ENCODE peak calls at places on chromosomes 3 and 15, in nine cellular contexts. X, P, N, E, W, D, J, O and B are unnamed samples. For H3K27me3, the result is how much of the 10 kb centered on the place peaks cover.

GRCh38 chr3:78907367-78907766 is 860.4 kb downstream of the ROBO1 start:
- DNase-seq in P (no peak), X (no peak), N (no peak), O (no peak), W (peak), E (peak), J (no peak), D (no peak), B (no peak)

GRCh38 chr15:74870496-74871213 is 2.5 kb downstream of the SCAMP2 start:
- DNase-seq in D (no peak), N (no peak), W (no peak), J (no peak), P (no peak), E (no peak), X (no peak), O (no peak), B (no peak)

GRCh38 chr3:129112308-129113052 is 9.1 kb downstream of the RAB43 start:
- DNase-seq in N (no peak), D (no peak), X (no peak), J (no peak), W (peak), P (no peak), O (no peak), E (peak), B (no peak)

GRCh38 chr15:58701376-58701775 is 48.1 kb downstream of the ADAM10 start:
- DNase-seq in D (no peak), J (no peak), X (no peak), O (no peak), E (no peak), N (no peak), P (no peak), W (no peak), B (no peak)

GRCh38 chr3:195183071-195183776 is 87.7 kb downstream of the XXYLT1 start:
- DNase-seq in P (peak), O (no peak), J (no peak), D (peak), E (no peak), X (no peak), W (no peak), N (no peak), B (no peak)

GRCh38 chr15:62067448-62068044 is 769 bp downstream of the C2CD4A start:
- DNase-seq in D (peak), E (no peak), J (peak), W (no peak), P (peak), O (peak), N (no peak), X (peak), B (no peak)

GRCh38 chr15:63708141-63708772 is 111.1 kb downstream of the FBXL22 start:
- DNase-seq in D (no peak), W (no peak), N (no peak), J (no peak), X (no peak), O (no peak), E (no peak), P (no peak), B (no peak)

GRCh38 chr3:152298393-152299242 is 29.9 kb downstream of the MBNL1 start:
- DNase-seq in N (peak), X (peak), E (peak), W (peak), D (peak), O (no peak), P (peak), J (peak), B (peak)

GRCh38 chr15:20280933-20281463 is 260.6 kb downstream of the GOLGA6L6 start:
- DNase-seq in O (peak), W (no peak), D (no peak), N (no peak), X (no peak), E (no peak), P (no peak), J (no peak), B (no peak)

GRCh38 chr3:114104414-114104813 is 47.9 kb downstream of the QTRT2 start:
- DNase-seq in N (no peak), J (no peak), E (no peak), W (peak), D (no peak), P (no peak), O (no peak), X (no peak), B (no peak)

GRCh38 chr15:35690698-35691116 is 144.7 kb upstream of the DPH6 start:
- DNase-seq in O (no peak), W (peak), P (no peak), X (no peak), E (no peak), N (peak), D (peak), J (no peak), B (no peak)

GRCh38 chr15:87591521-87591920 is 665.0 kb downstream of the NTRK3 start:
- DNase-seq in D (no peak), J (no peak), W (no peak), N (no peak), O (no peak), P (no peak), E (no peak), X (no peak), B (no peak)
- TF ChIP-seq CTCF in D (no peak), J (no peak), W (no peak), N (no peak), O (no peak), P (no peak), E (no peak), X (no peak), B (no peak)

GRCh38 chr15:96047255-96047931 is 283.1 kb upstream of the NR2F2 start:
- DNase-seq in W (peak), X (no peak), E (no peak), J (no peak), O (no peak), N (no peak), P (no peak), D (peak), B (no peak)

GRCh38 chr15:96042734-96043224 is 287.7 kb upstream of the NR2F2 start:
- DNase-seq in D (no peak), J (no peak), X (no peak), P (no peak), E (no peak), W (no peak), N (peak), O (no peak), B (no peak)

GRCh38 chr15:96046620-96047240 is 283.8 kb upstream of the NR2F2 start:
- DNase-seq in P (no peak), O (no peak), J (no peak), N (no peak), E (no peak), W (no peak), D (no peak), X (no peak), B (no peak)

GRCh38 chr15:96041982-96042733 is 288.3 kb upstream of the NR2F2 start:
- DNase-seq in P (no peak), J (no peak), N (no peak), X (no peak), W (no peak), D (no peak), E (no peak), O (no peak), B (no peak)

DNA sequence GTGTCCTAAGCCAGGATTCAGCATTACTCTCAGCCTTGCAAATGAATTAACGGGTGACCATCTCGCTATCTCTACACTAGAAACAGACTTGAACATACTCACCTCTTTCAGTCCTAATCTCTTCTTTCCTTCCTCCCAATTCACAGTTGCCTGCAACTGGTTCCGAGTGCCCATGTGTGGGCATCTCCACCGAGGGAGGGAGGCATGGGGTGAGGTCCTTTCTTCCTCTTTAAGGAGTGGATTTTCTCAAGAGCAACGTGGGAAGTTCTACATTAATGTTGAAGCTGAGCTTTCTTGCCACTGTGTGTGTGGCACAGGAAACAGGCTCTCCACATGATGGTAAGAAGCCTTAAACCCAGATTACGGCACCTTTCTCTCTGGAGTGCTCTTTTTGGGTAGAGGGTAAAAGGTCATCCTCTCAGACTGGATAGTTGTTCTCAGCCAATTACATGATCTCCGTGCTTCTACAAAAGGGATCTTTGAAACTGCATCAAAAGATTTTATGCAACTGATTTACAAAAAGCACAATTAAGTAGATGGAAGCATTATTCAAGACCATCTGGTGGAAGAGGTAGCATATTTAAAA is 286.8 kb upstream of the NR2F2 start:
- DNase-seq in P (no peak), O (no peak), N (no peak), X (no peak), D (no peak), W (no peak), J (no peak), E (no peak), B (no peak)
- H3K27me3 ChIP-seq in P (under half), O (under half), N (under half), X (under half), D (under half), W (under half), J (under half), E (under half), B (under half)

GRCh38 chr3:119676020-119676419 is 1.2 kb downstream of the COX17 start:
- DNase-seq in O (no peak), X (no peak), W (no peak), D (no peak), P (no peak), N (no peak), J (no peak), E (no peak), B (no peak)

GRCh38 chr3:119677641-119677934 is 382 bp upstream of the COX17 start:
- DNase-seq in X (no peak), N (no peak), W (no peak), O (no peak), E (no peak), J (no peak), P (no peak), D (no peak), B (no peak)

GRCh38 chr3:119679874-119680273 is 2.7 kb upstream of the COX17 start:
- DNase-seq in J (no peak), N (peak), O (no peak), X (no peak), E (no peak), W (no peak), P (no peak), D (no peak), B (no peak)

GRCh38 chr3:119675188-119675874 is 1.9 kb downstream of the COX17 start:
- DNase-seq in X (no peak), N (no peak), E (no peak), W (no peak), D (no peak), J (no peak), P (no peak), O (no peak), B (no peak)

GRCh38 chr3:119676771-119677640 is at the start of gene COX17:
- DNase-seq in P (peak), O (peak), N (peak), D (peak), X (peak), J (peak), W (peak), E (peak), B (peak)
- TF ChIP-seq POLR2A in P (peak), O (no peak), N (peak), D (no peak), X (peak), J (peak), W (peak), E (peak), B (no peak)

DNA sequence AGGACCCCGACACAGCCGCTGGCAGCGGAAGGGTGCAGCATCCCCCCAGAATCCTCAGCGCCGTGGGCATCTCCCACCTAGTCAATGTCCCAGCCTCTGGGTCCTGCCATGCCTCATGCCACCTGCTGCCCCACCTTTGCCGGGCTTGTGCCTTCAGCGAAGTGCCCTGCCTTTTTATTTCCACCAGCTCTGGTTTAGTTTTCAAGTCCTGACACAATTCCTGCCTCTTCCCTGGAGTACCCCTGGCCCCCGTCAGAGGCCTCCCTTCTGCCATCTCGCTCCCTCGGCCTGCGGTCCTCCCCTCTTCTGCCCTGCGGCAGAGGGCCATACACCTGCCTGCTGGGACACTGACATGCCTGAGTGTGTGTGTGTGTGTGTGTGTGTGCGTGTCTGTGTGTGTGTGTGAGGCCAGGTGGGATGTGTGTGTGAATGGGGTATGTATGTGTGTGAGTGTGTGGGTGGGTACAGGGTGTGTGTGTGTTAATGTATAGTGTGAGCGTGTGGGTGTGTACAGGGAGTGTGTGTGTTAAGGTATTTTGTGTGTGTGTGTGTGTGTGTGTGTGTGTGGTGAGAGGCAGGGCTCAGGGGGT is 129.9 kb downstream of the SMAD6 start:
- DNase-seq in P (no peak), X (no peak), J (no peak), W (no peak), D (no peak), O (peak), E (no peak), N (no peak), B (no peak)
- TF ChIP-seq CTCF in P (no peak), X (no peak), J (no peak), W (no peak), D (no peak), O (no peak), E (no peak), N (no peak), B (no peak)

GRCh38 chr3:72288955-72289707 is 504.2 kb upstream of the PROK2 start:
- DNase-seq in J (peak), O (peak), W (peak), E (no peak), P (peak), D (peak), N (peak), X (no peak), B (no peak)

GRCh38 chr3:72290859-72291641 is 506.1 kb upstream of the PROK2 start:
- DNase-seq in O (no peak), D (no peak), X (no peak), P (no peak), N (no peak), E (no peak), J (no peak), W (no peak), B (no peak)

GRCh38 chr3:72285483-72285882 is 500.5 kb upstream of the PROK2 start:
- DNase-seq in P (no peak), X (no peak), J (no peak), O (no peak), N (no peak), D (no peak), W (no peak), E (no peak), B (no peak)

GRCh38 chr3:72287941-72288340 is 503.0 kb upstream of the PROK2 start:
- DNase-seq in W (no peak), O (no peak), N (no peak), X (no peak), D (no peak), P (no peak), E (no peak), J (no peak), B (no peak)

DNA sequence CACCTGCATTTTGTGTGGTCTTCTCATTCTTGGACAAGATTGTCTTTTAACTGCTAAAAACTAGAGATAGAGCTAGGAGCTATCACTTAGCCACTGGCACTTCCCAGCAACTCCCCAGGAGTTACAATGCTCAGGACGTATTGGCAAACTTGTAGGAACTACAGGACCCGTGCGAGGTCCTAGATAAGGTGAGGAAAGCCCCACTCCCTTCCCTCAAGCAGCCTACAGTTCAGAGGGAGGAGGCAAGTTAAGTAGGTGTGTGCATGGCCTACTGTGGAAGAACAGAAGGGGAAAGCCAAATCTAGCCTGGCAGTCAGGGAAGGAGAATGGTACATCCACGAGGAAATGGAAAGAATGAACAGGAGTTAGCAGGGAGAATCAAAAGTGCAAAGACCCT is 504.8 kb upstream of the PROK2 start:
- DNase-seq in X (no peak), W (no peak), N (peak), J (no peak), P (no peak), D (no peak), O (no peak), E (no peak), B (no peak)
- H3K27me3 ChIP-seq in X (under half), W (under half), N (under half), J (under half), P (under half), D (under half), O (under half), E (under half), B (under half)

GRCh38 chr3:23664459-23664858 is 141.3 kb upstream of the UBE2E1 start:
- DNase-seq in O (no peak), J (no peak), N (no peak), D (no peak), P (no peak), W (peak), E (no peak), X (no peak), B (no peak)
- TF ChIP-seq POLR2A in O (no peak), J (no peak), N (no peak), D (no peak), P (no peak), W (no peak), E (no peak), X (no peak), B (no peak)

GRCh38 chr3:14001136-14001535 is 121.3 kb upstream of the WNT7A start:
- DNase-seq in E (no peak), X (no peak), D (no peak), W (peak), O (no peak), N (no peak), J (no peak), P (no peak), B (no peak)

GRCh38 chr3:13998831-13999230 is 119.0 kb upstream of the WNT7A start:
- DNase-seq in N (no peak), P (no peak), J (no peak), E (no peak), D (no peak), O (no peak), W (no peak), X (no peak), B (no peak)

DNA sequence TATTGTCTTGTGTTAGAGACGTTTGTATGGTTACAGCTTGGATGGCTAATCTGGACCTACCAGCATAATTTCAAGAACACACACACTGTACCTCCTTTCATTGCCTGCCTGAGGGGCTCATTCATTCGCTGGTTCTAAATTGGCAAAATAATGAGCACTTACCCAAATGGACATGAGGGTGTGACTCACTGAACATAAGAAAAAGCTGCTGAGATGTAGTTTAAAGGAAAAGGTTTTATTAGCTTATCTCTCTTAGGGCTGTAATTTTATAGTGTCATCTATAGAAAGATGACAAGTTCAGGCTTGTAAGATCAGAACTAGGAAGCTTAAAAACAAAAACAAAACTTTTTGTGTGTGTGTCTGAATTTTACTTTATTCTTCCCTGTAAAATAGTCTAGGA is 120.7 kb upstream of the WNT7A start:
- DNase-seq in E (no peak), N (no peak), J (no peak), D (no peak), O (no peak), W (no peak), P (no peak), X (no peak), B (no peak)
- TF ChIP-seq CTCF in E (no peak), N (no peak), J (no peak), D (no peak), O (no peak), W (no peak), P (no peak), X (no peak), B (no peak)

DNA sequence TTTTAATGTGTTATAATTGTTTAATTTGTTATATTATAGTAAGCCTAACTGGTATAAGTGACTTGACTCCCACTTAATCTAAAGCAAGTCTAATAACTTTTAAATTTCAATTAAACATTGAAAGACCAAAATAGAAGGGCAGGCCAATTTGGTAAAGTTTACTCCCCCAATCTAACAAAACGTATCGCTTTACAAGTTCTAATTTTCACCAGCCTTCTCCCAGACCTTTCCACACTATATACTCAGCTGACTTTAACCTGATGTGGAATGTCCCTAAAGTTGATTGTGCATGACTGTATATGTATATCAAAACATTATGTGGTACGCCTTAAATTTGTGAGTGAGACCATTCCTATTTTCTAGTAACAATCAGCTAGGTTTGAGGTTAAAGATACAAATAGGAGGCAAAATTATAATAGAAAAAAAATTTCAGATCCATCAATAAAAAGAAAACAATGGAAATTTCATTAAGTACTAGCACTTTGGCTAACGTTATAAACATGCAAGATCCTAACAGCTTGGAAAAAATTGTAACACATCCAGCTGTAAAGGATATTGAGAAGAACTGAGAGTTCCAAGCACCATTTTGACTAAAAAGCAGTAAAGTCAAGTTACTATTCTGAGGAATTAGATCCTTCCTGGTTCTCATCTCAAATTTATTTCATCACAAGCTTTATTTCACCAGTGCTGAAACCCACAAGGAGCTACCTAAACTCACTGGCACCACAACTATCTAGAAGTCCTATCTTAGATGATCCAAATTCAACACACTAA is 199.5 kb downstream of the ERC2 start:
- DNase-seq in E (no peak), D (no peak), N (no peak), P (no peak), O (no peak), W (no peak), X (no peak), J (no peak), B (no peak)
- H3K27me3 ChIP-seq in E (under half), D (under half), N (under half), P (under half), O (under half), W (under half), X (under half), J (under half), B (under half)

GRCh38 chr15:66821307-66821706 is 119.3 kb downstream of the SMAD6 start:
- DNase-seq in J (no peak), E (no peak), X (no peak), W (no peak), N (no peak), D (no peak), O (no peak), P (no peak), B (no peak)
- TF ChIP-seq POLR2A in J (no peak), E (no peak), X (no peak), W (no peak), N (no peak), D (no peak), O (no peak), P (no peak), B (no peak)